ENCODE peak calls at places on chromosome 1, in five cellular contexts. D is neural crest cell; Y is stimulated activated CD8-positive, alpha-beta memory T cell treated with anti-CD3 and anti-CD28 coated beads, Interleukin-7, amount 100 ng/mL, for 1 hour; H is NCI-H2029; V is body of pancreas. B is an unnamed sample.

GRCh38 chr1:63731117-63732043 is 42.4 kb upstream of the ROR1 start:
- DNase-seq in D (no peak), Y (no peak), H (no peak), V (peak), B (no peak)

GRCh38 chr1:113870778-113871177 is 734 bp downstream of the PTPN22 start:
- DNase-seq in D (no peak), Y (no peak), H (no peak), V (no peak), B (no peak)

GRCh38 chr1:171910786-171911185 is 69.5 kb downstream of the DNM3 start:
- DNase-seq in D (no peak), Y (no peak), H (no peak), V (no peak), B (no peak)

GRCh38 chr1:223741861-223742260 is 29.5 kb downstream of the CAPN2 start:
- DNase-seq in D (no peak), Y (no peak), H (no peak), V (no peak), B (no peak)

GRCh38 chr1:81802601-81803422 is 2.1 kb downstream of the ADGRL2 start:
- DNase-seq in D (peak), Y (no peak), H (no peak), V (peak), B (peak)

GRCh38 chr1:42941640-42942330 is 16.9 kb downstream of the SLC2A1 start:
- DNase-seq in D (no peak), Y (no peak), H (peak), V (peak), B (peak)

GRCh38 chr1:206478746-206479145 is 8.5 kb downstream of the IKBKE start:
- DNase-seq in D (no peak), Y (no peak), H (no peak), V (no peak), B (no peak)

GRCh38 chr1:16420719-16421118 is 16.5 kb downstream of the SPATA21 start:
- DNase-seq in D (no peak), Y (no peak), H (no peak), V (no peak), B (no peak)

GRCh38 chr1:20255666-20256065 is 35.0 kb upstream of the VWA5B1 start:
- DNase-seq in D (no peak), Y (no peak), H (no peak), V (no peak), B (no peak)

GRCh38 chr1:176119549-176119948 is 87.5 kb downstream of the COP1 start:
- DNase-seq in D (no peak), Y (no peak), H (no peak), V (no peak), B (no peak)

GRCh38 chr1:63984257-63984626 is 210.4 kb downstream of the ROR1 start:
- DNase-seq in D (no peak), Y (no peak), H (no peak), V (no peak), B (no peak)

GRCh38 chr1:162983671-162984425 is 85.3 kb upstream of the RGS4 start:
- DNase-seq in D (no peak), Y (no peak), H (no peak), V (no peak), B (no peak)

GRCh38 chr1:32150847-32151246 is 28.6 kb upstream of the TXLNA start:
- DNase-seq in D (no peak), Y (no peak), H (no peak), V (no peak), B (no peak)

GRCh38 chr1:1088801-1089680 is 14.9 kb upstream of the RNF223 start:
- DNase-seq in D (no peak), Y (no peak), H (no peak), V (no peak), B (no peak)

GRCh38 chr1:241271427-241271826 is 85.6 kb downstream of the RGS7 start:
- DNase-seq in D (no peak), Y (no peak), H (no peak), V (no peak), B (no peak)

GRCh38 chr1:28144203-28145135 is 32.0 kb downstream of the PTAFR start:
- DNase-seq in D (no peak), Y (no peak), H (no peak), V (no peak), B (no peak)

GRCh38 chr1:209150114-209150513 is 433.4 kb upstream of the CAMK1G start:
- DNase-seq in D (peak), Y (no peak), H (no peak), V (no peak), B (no peak)

GRCh38 chr1:21149430-21149861 is 27.3 kb downstream of the EIF4G3 start:
- DNase-seq in D (no peak), Y (no peak), H (peak), V (peak), B (no peak)

GRCh38 chr1:190320952-190321351 is 156.7 kb downstream of the BRINP3 start:
- DNase-seq in D (no peak), Y (no peak), H (no peak), V (no peak), B (no peak)

GRCh38 chr1:212644866-212645556 is 36.5 kb downstream of the ATF3 start:
- DNase-seq in D (no peak), Y (no peak), H (no peak), V (no peak), B (no peak)

GRCh38 chr1:22050330-22050729 is 2.2 kb upstream of the CDC42 start:
- DNase-seq in D (no peak), Y (no peak), H (no peak), V (no peak), B (no peak)

GRCh38 chr1:225415307-225415706 is 12.5 kb downstream of the LBR start:
- DNase-seq in D (no peak), Y (no peak), H (no peak), V (no peak), B (no peak)

GRCh38 chr1:231001892-231002291 is 23.0 kb downstream of the ARV1 start:
- DNase-seq in D (no peak), Y (no peak), H (no peak), V (no peak), B (no peak)

GRCh38 chr1:94872771-94873495 is 52.8 kb downstream of the SLC44A3 start:
- DNase-seq in D (no peak), Y (no peak), H (no peak), V (no peak), B (no peak)

GRCh38 chr1:193634470-193634869 is 448.1 kb upstream of the B3GALT2 start:
- DNase-seq in D (no peak), Y (no peak), H (no peak), V (no peak), B (no peak)

GRCh38 chr1:154760469-154760933 is 109.6 kb downstream of the KCNN3 start:
- DNase-seq in D (peak), Y (peak), H (peak), V (peak), B (peak)

GRCh38 chr1:21818661-21819060 is 6.6 kb downstream of the LDLRAD2 start:
- DNase-seq in D (peak), Y (no peak), H (no peak), V (peak), B (no peak)

GRCh38 chr1:54757833-54758232 is 6.5 kb downstream of the PARS2 start:
- DNase-seq in D (no peak), Y (no peak), H (no peak), V (no peak), B (no peak)

GRCh38 chr1:45884700-45885099 is 81.3 kb downstream of the MAST2 start:
- DNase-seq in D (no peak), Y (no peak), H (no peak), V (no peak), B (no peak)

GRCh38 chr1:63730211-63730610 is 43.6 kb upstream of the ROR1 start:
- DNase-seq in D (no peak), Y (no peak), H (peak), V (no peak), B (no peak)

B was measured in ureter.